ENCODE peak calls at places on chromosomes 7 and 10, in five cellular contexts. One of them, this sample, is unnamed. For H3K36me3, the result is how much of the 10 kb centered on the place peaks cover.

GRCh38 chr10:55629792-55630490 is 731.1 kb downstream of the ZWINT start:
- DNase-seq in IMR-90: peak
- DNase-seq in ovary: no peak
- DNase-seq in right lobe of liver: peak
- DNase-seq in upper lobe of left lung: no peak
- DNase-seq in this sample: no peak

GRCh38 chr10:14325325-14325955 is 5.3 kb downstream of the FRMD4A start:
- DNase-seq in upper lobe of left lung: no peak
- DNase-seq in IMR-90: peak
- DNase-seq in ovary: peak
- DNase-seq in right lobe of liver: peak
- DNase-seq in this sample: no peak

GRCh38 chr10:30600005-30600404 is 29.5 kb downstream of the LYZL2 start:
- DNase-seq in ovary: no peak
- DNase-seq in upper lobe of left lung: no peak
- DNase-seq in right lobe of liver: no peak
- DNase-seq in IMR-90: peak
- DNase-seq in this sample: no peak

GRCh38 chr10:79404231-79404609 is 41.2 kb downstream of the ZCCHC24 start:
- DNase-seq in upper lobe of left lung: no peak
- DNase-seq in right lobe of liver: peak
- DNase-seq in IMR-90: peak
- DNase-seq in ovary: peak
- DNase-seq in this sample: peak

GRCh38 chr10:101065479-101066145 is 3.8 kb downstream of the KAZALD1 start:
- DNase-seq in upper lobe of left lung: no peak
- DNase-seq in ovary: no peak
- DNase-seq in IMR-90: peak
- DNase-seq in right lobe of liver: no peak
- DNase-seq in this sample: no peak

GRCh38 chr10:8102708-8103401 is 48.4 kb downstream of the GATA3 start:
- DNase-seq in IMR-90: no peak
- DNase-seq in right lobe of liver: no peak
- DNase-seq in upper lobe of left lung: no peak
- DNase-seq in ovary: no peak
- DNase-seq in this sample: no peak

GRCh38 chr10:33248638-33249037 is 85.8 kb downstream of the NRP1 start:
- DNase-seq in upper lobe of left lung: no peak
- DNase-seq in right lobe of liver: no peak
- DNase-seq in IMR-90: peak
- DNase-seq in ovary: no peak
- DNase-seq in this sample: no peak

GRCh38 chr7:22561356-22561755 is 61.4 kb upstream of the STEAP1B start:
- DNase-seq in ovary: peak
- DNase-seq in IMR-90: peak
- DNase-seq in upper lobe of left lung: peak
- DNase-seq in right lobe of liver: no peak
- DNase-seq in this sample: peak

GRCh38 chr7:114082567-114082933 is 163.7 kb upstream of the PPP1R3A start:
- DNase-seq in ovary: no peak
- DNase-seq in IMR-90: no peak
- DNase-seq in right lobe of liver: no peak
- DNase-seq in upper lobe of left lung: no peak
- DNase-seq in this sample: peak

GRCh38 chr10:114771157-114771556 is 50.4 kb upstream of the FHIP2A start:
- DNase-seq in ovary: no peak
- DNase-seq in IMR-90: no peak
- DNase-seq in upper lobe of left lung: no peak
- DNase-seq in right lobe of liver: no peak
- DNase-seq in this sample: no peak

GRCh38 chr10:17963431-17963830 is 11.7 kb downstream of the SLC39A12 start:
- DNase-seq in IMR-90: no peak
- DNase-seq in ovary: no peak
- DNase-seq in right lobe of liver: no peak
- DNase-seq in upper lobe of left lung: no peak
- DNase-seq in this sample: no peak

GRCh38 chr7:46852795-46853194 is 729.1 kb downstream of the TNS3 start:
- DNase-seq in right lobe of liver: no peak
- DNase-seq in IMR-90: no peak
- DNase-seq in ovary: no peak
- DNase-seq in upper lobe of left lung: no peak
- DNase-seq in this sample: no peak

GRCh38 chr7:31957756-31958155 is 112.5 kb downstream of the PDE1C start:
- DNase-seq in right lobe of liver: no peak
- DNase-seq in IMR-90: peak
- DNase-seq in upper lobe of left lung: no peak
- DNase-seq in ovary: no peak
- DNase-seq in this sample: no peak

GRCh38 chr7:2508327-2509231 is 11.0 kb upstream of the LFNG start:
- DNase-seq in IMR-90: peak
- DNase-seq in ovary: no peak
- DNase-seq in upper lobe of left lung: peak
- DNase-seq in right lobe of liver: peak
- DNase-seq in this sample: peak

GRCh38 chr10:116027355-116027754 is 245.7 kb downstream of the GFRA1 start:
- DNase-seq in ovary: no peak
- DNase-seq in IMR-90: no peak
- DNase-seq in right lobe of liver: no peak
- DNase-seq in upper lobe of left lung: no peak
- DNase-seq in this sample: no peak

GRCh38 chr10:34526186-34526585 is 288.9 kb downstream of the PARD3 start:
- DNase-seq in IMR-90: peak
- DNase-seq in right lobe of liver: no peak
- DNase-seq in ovary: no peak
- DNase-seq in upper lobe of left lung: no peak
- DNase-seq in this sample: no peak

GRCh38 chr10:49606981-49607535 is 3.1 kb upstream of the SLC18A3 start:
- DNase-seq in ovary: peak
- DNase-seq in IMR-90: peak
- DNase-seq in right lobe of liver: peak
- DNase-seq in upper lobe of left lung: peak
- DNase-seq in this sample: no peak

GRCh38 chr10:15384154-15384553 is 13.1 kb upstream of the FAM171A1 start:
- DNase-seq in ovary: no peak
- DNase-seq in upper lobe of left lung: no peak
- DNase-seq in IMR-90: no peak
- DNase-seq in right lobe of liver: no peak
- DNase-seq in this sample: no peak

GRCh38 chr7:105776068-105776790 is 100.2 kb downstream of the ATXN7L1 start:
- DNase-seq in upper lobe of left lung: no peak
- DNase-seq in ovary: peak
- DNase-seq in right lobe of liver: no peak
- DNase-seq in IMR-90: peak
- DNase-seq in this sample: peak

GRCh38 chr10:110356628-110357245 is 52.0 kb upstream of the SMNDC1 start:
- DNase-seq in upper lobe of left lung: no peak
- DNase-seq in right lobe of liver: no peak
- DNase-seq in IMR-90: peak
- DNase-seq in ovary: peak
- DNase-seq in this sample: no peak

GRCh38 chr7:73573276-73573675 is 5.1 kb downstream of the TBL2 start:
- DNase-seq in upper lobe of left lung: no peak
- DNase-seq in IMR-90: no peak
- DNase-seq in right lobe of liver: peak
- DNase-seq in ovary: peak
- DNase-seq in this sample: no peak

GRCh38 chr10:94108200-94108599 is 114.5 kb downstream of the PLCE1 start:
- DNase-seq in right lobe of liver: no peak
- DNase-seq in ovary: no peak
- DNase-seq in IMR-90: peak
- DNase-seq in upper lobe of left lung: no peak
- DNase-seq in this sample: no peak

GRCh38 chr7:44145419-44145968 is 4.4 kb upstream of the MYL7 start:
- DNase-seq in upper lobe of left lung: peak
- DNase-seq in right lobe of liver: no peak
- DNase-seq in ovary: peak
- DNase-seq in IMR-90: no peak
- DNase-seq in this sample: no peak

GRCh38 chr7:117385340-117386124 is 41.8 kb downstream of the ASZ1 start:
- DNase-seq in right lobe of liver: no peak
- DNase-seq in upper lobe of left lung: no peak
- DNase-seq in ovary: no peak
- DNase-seq in IMR-90: peak
- DNase-seq in this sample: no peak

GRCh38 chr10:94546058-94546595 is 539 bp downstream of the HELLS start:
- DNase-seq in upper lobe of left lung: no peak
- DNase-seq in right lobe of liver: no peak
- DNase-seq in IMR-90: peak
- DNase-seq in ovary: no peak
- DNase-seq in this sample: no peak

GRCh38 chr7:129644634-129645230 is 33.2 kb downstream of the NRF1 start:
- DNase-seq in IMR-90: peak
- DNase-seq in upper lobe of left lung: no peak
- DNase-seq in ovary: no peak
- DNase-seq in right lobe of liver: no peak
- DNase-seq in this sample: no peak

GRCh38 chr7:55572378-55573233 is at the start of gene VOPP1:
- DNase-seq in upper lobe of left lung: peak
- DNase-seq in ovary: peak
- DNase-seq in right lobe of liver: peak
- DNase-seq in IMR-90: peak
- DNase-seq in this sample: no peak

GRCh38 chr10:58856508-58857240 is 319.8 kb upstream of the PHYHIPL start:
- DNase-seq in IMR-90: peak
- DNase-seq in upper lobe of left lung: no peak
- DNase-seq in ovary: no peak
- DNase-seq in right lobe of liver: no peak
- DNase-seq in this sample: peak

GRCh38 chr10:125982256-125982948 is 86.0 kb downstream of the FANK1 start:
- DNase-seq in ovary: no peak
- DNase-seq in right lobe of liver: no peak
- DNase-seq in upper lobe of left lung: no peak
- DNase-seq in IMR-90: peak
- DNase-seq in this sample: no peak

GRCh38 chr7:154781369-154782303 is 221.3 kb downstream of the PAXIP1 start:
- DNase-seq in IMR-90: no peak
- DNase-seq in upper lobe of left lung: no peak
- DNase-seq in ovary: no peak
- DNase-seq in right lobe of liver: no peak
- DNase-seq in this sample: no peak

GRCh38 chr10:36177071-36177470 is 535.0 kb upstream of the FZD8 start:
- DNase-seq in ovary: no peak
- DNase-seq in upper lobe of left lung: no peak
- DNase-seq in IMR-90: no peak
- DNase-seq in right lobe of liver: no peak
- DNase-seq in this sample: no peak

GRCh38 chr10:102175415-102175814 is 23.2 kb downstream of the NOLC1 start:
- DNase-seq in right lobe of liver: no peak
- DNase-seq in upper lobe of left lung: no peak
- DNase-seq in IMR-90: peak
- DNase-seq in ovary: no peak
- DNase-seq in this sample: no peak

GRCh38 chr7:151109094-151110048 is 23.1 kb downstream of the AGAP3 start:
- DNase-seq in IMR-90: no peak
- DNase-seq in right lobe of liver: no peak
- DNase-seq in upper lobe of left lung: peak
- DNase-seq in ovary: no peak
- DNase-seq in this sample: no peak

GRCh38 chr7:5005066-5005465 is 40.6 kb upstream of the RBAK start:
- DNase-seq in right lobe of liver: no peak
- DNase-seq in ovary: no peak
- DNase-seq in upper lobe of left lung: no peak
- DNase-seq in IMR-90: no peak
- DNase-seq in this sample: no peak
- H3K27ac ChIP-seq in right lobe of liver: no peak
- H3K27ac ChIP-seq in ovary: no peak
- H3K27ac ChIP-seq in upper lobe of left lung: no peak
- H3K27ac ChIP-seq in IMR-90: no peak
- H3K27ac ChIP-seq in this sample: no peak

DNA sequence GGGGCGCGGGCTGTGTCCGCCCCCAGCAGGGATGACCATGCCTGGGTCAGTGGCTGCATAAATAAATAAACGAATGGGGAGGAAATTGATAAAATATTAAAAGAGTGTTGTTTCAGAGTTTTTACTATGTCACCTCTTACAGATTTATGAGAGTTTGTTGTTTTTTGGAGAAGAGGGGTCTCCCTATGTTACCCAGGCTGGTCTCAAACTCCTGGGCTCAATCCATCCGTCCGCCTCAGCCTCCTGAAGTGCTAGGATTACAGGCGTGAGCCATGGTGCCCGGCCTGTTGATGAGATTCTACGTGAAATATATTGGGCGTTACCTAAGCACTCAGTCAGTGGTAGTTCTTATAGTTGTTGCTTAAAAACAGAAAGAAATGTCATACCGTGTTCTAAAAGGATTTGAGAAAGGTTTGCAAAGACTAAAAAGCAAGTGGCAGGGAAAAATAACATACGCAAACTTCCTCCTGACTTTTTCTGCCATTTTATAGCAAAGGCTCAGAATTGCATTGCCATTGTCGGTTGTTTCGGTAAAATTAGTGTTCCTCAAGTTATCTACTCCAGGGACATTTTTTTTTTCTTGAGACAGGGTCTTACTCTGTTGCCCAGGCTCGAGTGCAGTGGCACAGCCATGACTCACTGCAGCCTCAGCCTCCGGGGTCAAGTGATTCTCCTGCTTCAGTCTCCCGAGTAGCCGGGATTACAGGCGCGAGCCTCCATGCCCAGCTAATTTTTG is 39.5 kb upstream of the FOXK1 start:
- DNase-seq in right lobe of liver: no peak
- DNase-seq in IMR-90: no peak
- DNase-seq in upper lobe of left lung: no peak
- DNase-seq in ovary: no peak
- DNase-seq in this sample: no peak
- TF ChIP-seq POLR2A in right lobe of liver: no peak
- TF ChIP-seq POLR2A in IMR-90: no peak
- TF ChIP-seq POLR2A in upper lobe of left lung: no peak
- TF ChIP-seq POLR2A in ovary: no peak
- TF ChIP-seq POLR2A in this sample: no peak

GRCh38 chr10:46001187-46001756 is 29.0 kb downstream of the TIMM23 start:
- DNase-seq in right lobe of liver: no peak
- DNase-seq in ovary: no peak
- DNase-seq in IMR-90: no peak
- DNase-seq in upper lobe of left lung: no peak
- DNase-seq in this sample: no peak
- H3K36me3 ChIP-seq in right lobe of liver: under half
- H3K36me3 ChIP-seq in ovary: under half
- H3K36me3 ChIP-seq in IMR-90: under half
- H3K36me3 ChIP-seq in upper lobe of left lung: half or more
- H3K36me3 ChIP-seq in this sample: under half

DNA sequence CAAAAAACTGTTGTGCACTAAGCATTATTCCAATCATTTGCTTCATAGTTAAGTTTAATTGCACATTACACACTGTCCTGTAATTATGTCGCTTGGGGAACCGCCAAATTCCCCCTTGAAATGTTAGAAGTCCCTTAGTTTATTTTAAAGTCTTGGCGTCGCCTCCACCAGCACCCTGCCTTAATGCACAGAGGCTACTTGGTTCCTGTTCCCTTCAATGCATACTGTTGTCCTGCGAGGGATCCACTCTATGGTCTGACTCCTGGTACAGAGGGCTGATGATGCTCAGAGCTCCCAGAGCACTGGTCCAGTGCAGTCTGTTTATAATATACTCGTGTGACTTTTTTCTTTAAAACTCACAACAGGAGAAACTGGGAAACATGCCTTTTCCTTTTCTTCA is 330.6 kb downstream of the ELMO1 start:
- DNase-seq in IMR-90: no peak
- DNase-seq in upper lobe of left lung: no peak
- DNase-seq in right lobe of liver: no peak
- DNase-seq in ovary: no peak
- DNase-seq in this sample: no peak
- H3K27ac ChIP-seq in IMR-90: peak
- H3K27ac ChIP-seq in upper lobe of left lung: no peak
- H3K27ac ChIP-seq in right lobe of liver: no peak
- H3K27ac ChIP-seq in ovary: no peak
- H3K27ac ChIP-seq in this sample: no peak

This sample was measured in gastrocnemius medialis.